ENCODE peak calls at places on chromosome X, in eight cellular contexts. H is mucosa of descending colon, P is RWPE1, M is heart left ventricle, J is AG10803, L is mesothelial cell of epicardium, X is fibroblast of mammary gland, K is lower leg skin. N is an unnamed sample.

GRCh38 chrX:45145492-45146215 is 55.0 kb downstream of the DIPK2B start:
- DNase-seq in H (no peak), J (no peak), K (no peak), M (no peak), X (no peak), P (no peak), L (no peak), N (no peak)

GRCh38 chrX:143648705-143649104 is 12.8 kb upstream of the SLITRK4 start:
- DNase-seq in H (no peak), M (no peak), X (no peak), K (no peak), J (no peak), P (no peak), L (no peak), N (no peak)

GRCh38 chrX:107718156-107718621 is 57.4 kb downstream of the TSC22D3 start:
- DNase-seq in H (no peak), J (peak), X (peak), P (peak), K (peak), M (peak), L (no peak), N (no peak)

GRCh38 chrX:51866156-51866555 is 27.3 kb upstream of the MAGED1 start:
- DNase-seq in H (no peak), J (peak), K (no peak), M (no peak), X (peak), L (no peak), P (no peak), N (no peak)

GRCh38 chrX:74449322-74449936 is 28.1 kb downstream of the SLC16A2 start:
- DNase-seq in P (peak), K (no peak), H (no peak), L (no peak), X (no peak), M (no peak), J (no peak), N (no peak)

GRCh38 chrX:65451663-65452062 is 82.9 kb downstream of the LAS1L start:
- DNase-seq in M (no peak), K (no peak), L (no peak), X (peak), P (peak), J (peak), H (no peak), N (no peak)

GRCh38 chrX:2954541-2954940 is 25.4 kb upstream of the ARSD start:
- DNase-seq in M (no peak), H (no peak), J (no peak), K (no peak), X (no peak), P (no peak), L (no peak), N (no peak)

GRCh38 chrX:662126-662525 is 31.5 kb downstream of the SHOX start:
- DNase-seq in K (no peak), H (no peak), L (no peak), P (no peak), X (no peak), M (no peak), J (no peak), N (no peak)

GRCh38 chrX:56812515-56813105 is 83.6 kb downstream of the NBDY start:
- DNase-seq in L (no peak), J (peak), P (no peak), K (no peak), H (no peak), X (no peak), M (no peak), N (no peak)

GRCh38 chrX:39818071-39818470 is 279.7 kb downstream of the BCOR start:
- DNase-seq in J (no peak), L (no peak), X (no peak), P (no peak), H (no peak), M (no peak), K (no peak), N (no peak)

GRCh38 chrX:40109288-40110008 is 11.7 kb upstream of the BCOR start:
- DNase-seq in X (peak), P (no peak), M (peak), J (no peak), L (no peak), K (no peak), H (peak), N (no peak)

GRCh38 chrX:31847773-31848172 is 775.9 kb upstream of the FTHL17 start:
- DNase-seq in L (no peak), K (no peak), J (no peak), H (no peak), M (no peak), X (no peak), P (no peak), N (no peak)

GRCh38 chrX:39396358-39396995 is 595.2 kb downstream of the MID1IP1 start:
- DNase-seq in X (no peak), L (no peak), P (no peak), H (no peak), M (no peak), J (no peak), K (no peak), N (no peak)

GRCh38 chrX:113421432-113421831 is 580.8 kb upstream of the AMOT start:
- DNase-seq in M (no peak), H (no peak), L (no peak), K (no peak), P (no peak), X (peak), J (no peak), N (no peak)

GRCh38 chrX:68989865-68990606 is 161.2 kb downstream of the EFNB1 start:
- DNase-seq in H (no peak), L (no peak), K (no peak), P (no peak), J (peak), M (peak), X (peak), N (no peak)

GRCh38 chrX:21975827-21976226 is 35.3 kb downstream of the SMS start:
- DNase-seq in M (no peak), H (no peak), K (no peak), X (peak), L (no peak), P (no peak), J (peak), N (no peak)

GRCh38 chrX:9693307-9694001 is 72.2 kb downstream of the GPR143 start:
- DNase-seq in K (no peak), P (no peak), J (no peak), M (no peak), H (no peak), X (no peak), L (no peak), N (no peak)

GRCh38 chrX:8052909-8053308 is 118.2 kb downstream of the VCX2 start:
- DNase-seq in J (no peak), L (no peak), H (no peak), K (no peak), M (no peak), X (no peak), P (no peak), N (no peak)

GRCh38 chrX:8404443-8404842 is 60.2 kb upstream of the VCX3B start:
- DNase-seq in H (no peak), J (no peak), K (no peak), M (no peak), X (no peak), P (no peak), L (no peak), N (no peak)

DNA sequence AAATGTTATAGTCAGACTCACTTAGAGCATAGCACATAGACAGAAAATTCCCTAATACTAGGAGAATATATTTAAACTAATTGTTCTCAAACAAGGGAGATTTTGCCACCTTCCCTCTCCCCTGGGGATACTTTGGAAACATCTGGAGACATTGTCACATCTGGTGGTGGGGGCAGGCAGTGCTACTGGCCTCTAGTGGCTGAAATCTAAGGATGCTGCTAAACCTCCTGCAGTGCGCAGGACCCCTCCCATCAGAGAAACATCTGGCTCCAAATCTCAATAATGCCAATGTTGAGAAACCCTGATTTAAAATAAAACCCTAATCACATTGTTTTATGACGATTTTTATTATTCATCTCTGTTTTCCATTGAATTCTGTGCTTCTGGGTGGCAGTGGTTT is 244.9 kb downstream of the FRMPD4 start:
- DNase-seq in L (no peak), K (no peak), M (no peak), J (no peak), X (no peak), P (no peak), H (no peak), N (no peak)
- TF ChIP-seq CTCF in L (no peak), K (no peak), M (no peak), J (peak), X (peak), P (no peak), H (no peak), N (no peak)

GRCh38 chrX:110987292-110987691 is 108.7 kb upstream of the PAK3 start:
- DNase-seq in J (no peak), L (no peak), K (no peak), M (no peak), H (no peak), X (no peak), P (no peak), N (no peak)
- TF ChIP-seq CTCF in J (peak), L (no peak), K (no peak), M (no peak), H (no peak), X (peak), P (no peak), N (no peak)

DNA sequence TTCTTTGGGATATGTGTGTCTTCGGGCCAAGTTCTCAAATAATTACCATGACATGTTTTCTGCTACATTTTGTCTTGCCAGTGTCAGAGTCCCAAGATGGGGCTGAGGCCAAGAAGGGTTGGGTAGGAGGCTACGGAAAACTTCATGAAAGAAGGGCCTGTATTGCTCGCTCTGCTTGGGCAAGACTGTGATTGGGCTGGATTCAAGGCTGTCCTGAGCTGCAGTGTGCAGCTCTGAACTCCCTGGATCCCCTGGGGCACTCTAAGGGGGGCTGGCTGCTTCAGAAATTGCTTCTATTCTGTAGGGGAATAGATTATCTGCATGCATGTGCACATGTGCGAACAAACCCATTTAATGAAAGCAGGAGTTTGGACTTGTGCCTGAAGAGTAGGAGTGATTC is 13.6 kb downstream of the TSPAN6 start:
- DNase-seq in M (no peak), L (no peak), H (no peak), J (no peak), K (no peak), X (no peak), P (no peak), N (no peak)
- TF ChIP-seq CTCF in M (no peak), L (no peak), H (no peak), J (no peak), K (no peak), X (no peak), P (no peak), N (no peak)

GRCh38 chrX:95325185-95325584 is 1359.5 kb upstream of the DIAPH2 start:
- DNase-seq in J (no peak), P (no peak), M (no peak), X (no peak), K (no peak), H (no peak), L (no peak), N (no peak)
- TF ChIP-seq CTCF in J (no peak), P (no peak), M (no peak), X (no peak), K (no peak), H (no peak), L (no peak), N (no peak)

DNA sequence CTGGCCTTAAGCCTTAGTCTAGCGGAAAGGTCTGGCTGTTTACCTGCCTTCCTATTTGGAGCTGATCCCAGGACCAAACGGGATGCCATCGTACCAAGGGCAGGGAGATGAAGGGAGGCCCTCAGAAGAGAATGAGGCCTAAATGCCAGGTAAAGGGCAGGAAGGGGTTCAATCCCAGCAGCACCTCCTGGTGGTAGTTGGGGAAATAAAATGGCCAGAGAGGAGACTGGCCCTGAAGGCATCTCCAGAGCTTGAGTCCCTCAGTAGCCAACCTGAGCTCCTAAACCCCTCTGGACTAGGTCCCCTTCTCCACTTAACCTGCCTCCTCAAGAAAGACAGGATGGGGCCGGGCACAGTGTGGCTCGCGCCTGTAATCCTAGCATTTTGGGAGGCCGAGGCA is 53.7 kb downstream of the KDM5C start:
- DNase-seq in X (no peak), L (no peak), J (no peak), P (no peak), H (no peak), K (no peak), M (no peak), N (no peak)
- TF ChIP-seq CTCF in X (peak), L (no peak), J (no peak), P (no peak), H (no peak), K (no peak), M (no peak), N (no peak)

GRCh38 chrX:36898301-36898700 is 109.9 kb upstream of the FAM47C start:
- DNase-seq in K (no peak), M (no peak), L (no peak), X (peak), P (no peak), H (no peak), J (peak), N (no peak)
- TF ChIP-seq CTCF in K (no peak), M (no peak), L (peak), X (peak), P (peak), H (no peak), J (peak), N (peak)

DNA sequence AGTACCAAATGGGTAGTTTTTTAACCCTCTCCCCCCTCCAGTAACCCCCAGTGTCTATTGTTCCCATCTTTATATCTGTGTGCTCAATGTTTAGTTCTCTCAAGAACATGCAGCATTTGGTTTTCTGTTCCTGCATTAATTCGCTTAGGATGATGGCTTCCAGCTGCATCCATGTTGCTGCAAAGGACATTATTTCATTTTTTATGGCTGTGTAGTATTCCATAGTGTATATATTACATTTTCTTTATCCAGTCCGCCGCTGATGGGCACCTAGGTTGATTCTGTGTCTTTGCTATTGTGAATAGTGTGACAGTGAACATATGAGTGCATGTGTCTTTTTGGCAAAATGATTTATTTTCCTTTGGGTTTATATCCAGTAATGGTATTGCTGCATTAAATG is 31.9 kb upstream of the CLTRN start:
- DNase-seq in P (no peak), J (no peak), K (no peak), M (no peak), L (no peak), X (no peak), H (no peak), N (no peak)
- TF ChIP-seq CTCF in P (no peak), J (no peak), K (no peak), M (no peak), L (no peak), X (no peak), H (no peak), N (no peak)